ENCODE peak calls at places on chromosomes 1 and 21, in seven cellular contexts. F is A172, X is HCT116, Y is fibroblast of lung, A is H1, G is NCI-H2171, I is RPMI7951. Z is an unnamed sample.
A peak's percentile ranks its signal among the peaks of the same experiment; 100 is the strongest.

GRCh38 chr1:221494670-221495069 is 247.2 kb downstream of the DUSP10 start:
- DNase-seq in G (no peak), Y (peak; percentile 21), A (no peak), F (peak; percentile 14), X (peak; percentile 19), I (peak; percentile 28), Z (no peak)

GRCh38 chr1:159942700-159943640 is 2.4 kb downstream of the IGSF9 start:
- DNase-seq in I (no peak), F (no peak), X (no peak), Y (no peak), A (no peak), G (no peak), Z (no peak)

GRCh38 chr1:158329807-158330206 is 1.5 kb downstream of the CD1B start:
- DNase-seq in X (no peak), G (no peak), Y (no peak), F (no peak), I (peak; percentile 12), A (no peak), Z (no peak)

GRCh38 chr1:117541003-117541402 is 64.8 kb upstream of the TENT5C start:
- DNase-seq in I (peak; percentile 45), A (no peak), Y (peak; percentile 15), X (no peak), F (no peak), G (no peak), Z (no peak)

GRCh38 chr1:3762151-3762872 is 10.1 kb downstream of the CCDC27 start:
- DNase-seq in F (no peak), Y (no peak), A (no peak), X (no peak), I (no peak), G (no peak), Z (no peak)

GRCh38 chr21:37917612-37918011 is 1.4 kb upstream of the KCNJ6 start:
- DNase-seq in G (no peak), I (no peak), Y (peak; percentile 56), X (no peak), F (no peak), A (no peak), Z (no peak)

GRCh38 chr1:197761654-197762053 is 13.6 kb downstream of the DENND1B start:
- DNase-seq in X (no peak), Y (no peak), A (no peak), I (no peak), F (no peak), G (no peak), Z (no peak)

GRCh38 chr1:23387494-23387893 is 17.9 kb upstream of the ZNF436 start:
- DNase-seq in Y (no peak), G (no peak), X (no peak), A (no peak), I (no peak), F (no peak), Z (no peak)

GRCh38 chr1:167137285-167138192 is 43.7 kb downstream of the STYXL2 start:
- DNase-seq in Y (no peak), A (no peak), X (no peak), I (no peak), F (no peak), G (peak; percentile 5), Z (no peak)

GRCh38 chr1:46166521-46167462 is 8.1 kb upstream of the TSPAN1 start:
- DNase-seq in F (no peak), X (no peak), G (no peak), A (no peak), I (no peak), Y (peak; percentile 15), Z (peak; percentile 68)

GRCh38 chr1:240619901-240620621 is 8.1 kb upstream of the GREM2 start:
- DNase-seq in F (no peak), I (no peak), Y (no peak), X (no peak), G (no peak), A (no peak), Z (no peak)

GRCh38 chr21:45509566-45510465 is 32.4 kb downstream of the SLC19A1 start:
- DNase-seq in A (no peak), I (no peak), F (no peak), X (no peak), Y (no peak), G (no peak), Z (peak; percentile 9)

GRCh38 chr1:95281781-95282495 is 47.9 kb downstream of the RWDD3 start:
- DNase-seq in F (no peak), Y (no peak), A (no peak), G (no peak), X (no peak), I (no peak), Z (no peak)

GRCh38 chr1:33335020-33335419 is 14.1 kb upstream of the A3GALT2 start:
- DNase-seq in A (no peak), F (no peak), Y (no peak), I (no peak), X (no peak), G (no peak), Z (no peak)

GRCh38 chr1:56590520-56591011 is 11.2 kb upstream of the PLPP3 start:
- DNase-seq in A (no peak), Y (peak; percentile 42), G (no peak), X (no peak), I (peak; percentile 58), F (no peak), Z (no peak)